ENCODE peak calls at places on chromosomes 16 and 17, in seven cellular contexts. U is ovary, Q is Kasumi-1, M is neural progenitor cell, C is iPS-NIHi11, H is kidney glomerular epithelial cell, R is nucleus accumbens. T is an unnamed sample.
A peak's percentile ranks its signal among the peaks of the same experiment; 100 is the strongest.

GRCh38 chr17:16477255-16477654 is 14.7 kb downstream of the LRRC75A start:
- DNase-seq in R (no peak), C (peak; percentile 51), Q (no peak), H (peak; percentile 82), M (no peak), U (peak; percentile 67), T (no peak)

GRCh38 chr17:27463235-27463677 is 7.0 kb downstream of the KSR1 start:
- DNase-seq in M (no peak), R (no peak), Q (no peak), C (no peak), H (peak; percentile 17), U (no peak), T (no peak)

GRCh38 chr17:80260791-80261158 is at the start of gene RNF213:
- DNase-seq in M (peak; percentile 79), R (no peak), H (no peak), U (peak; percentile 45), C (peak; percentile 91), Q (no peak), T (peak; percentile 64)

GRCh38 chr17:32157225-32157624 is 14.9 kb downstream of the RHOT1 start:
- DNase-seq in R (no peak), Q (no peak), C (no peak), M (no peak), U (no peak), H (no peak), T (no peak)

GRCh38 chr16:9820481-9821246 is 361.6 kb downstream of the GRIN2A start:
- DNase-seq in C (peak; percentile 68), R (no peak), M (peak; percentile 90), U (no peak), H (no peak), Q (no peak), T (peak; percentile 95)

GRCh38 chr17:82283208-82283749 is 9.8 kb upstream of the CSNK1D start:
- DNase-seq in H (peak; percentile 71), M (no peak), C (no peak), R (no peak), Q (no peak), U (no peak), T (no peak)

GRCh38 chr16:55682086-55682485 is 26.3 kb downstream of the SLC6A2 start:
- DNase-seq in C (no peak), M (no peak), Q (no peak), H (no peak), U (no peak), R (no peak), T (no peak)

GRCh38 chr17:42475853-42476252 is 17.2 kb downstream of the ATP6V0A1 start:
- DNase-seq in R (no peak), Q (no peak), C (no peak), H (no peak), U (no peak), M (no peak), T (no peak)

GRCh38 chr16:27106305-27106704 is 39.6 kb downstream of the C16orf82 start:
- DNase-seq in M (no peak), U (no peak), R (no peak), H (no peak), C (no peak), Q (no peak), T (no peak)

GRCh38 chr17:17171991-17172939 is 33.9 kb downstream of the PLD6 start:
- DNase-seq in Q (no peak), H (no peak), C (no peak), U (no peak), R (no peak), M (no peak), T (peak; percentile 29)

GRCh38 chr17:80463784-80464400 is 12.5 kb downstream of the NPTX1 start:
- DNase-seq in U (no peak), R (no peak), Q (no peak), M (no peak), C (no peak), H (no peak), T (no peak)

GRCh38 chr16:4115209-4115940 is 867 bp downstream of the ADCY9 start:
- DNase-seq in R (no peak), U (peak; percentile 44), H (peak; percentile 17), C (peak; percentile 86), M (peak; percentile 84), Q (peak; percentile 14), T (peak; percentile 71)

GRCh38 chr16:192686-193085 is 12.4 kb downstream of the HBQ1 start:
- DNase-seq in H (no peak), R (no peak), Q (no peak), U (no peak), C (no peak), M (no peak), T (no peak)

GRCh38 chr16:3718019-3718391 is 681 bp upstream of the TRAP1 start:
- DNase-seq in R (no peak), C (no peak), H (no peak), Q (no peak), M (no peak), U (no peak), T (no peak)

GRCh38 chr16:85196976-85197375 is 84.7 kb upstream of the CIBAR2 start:
- DNase-seq in R (no peak), U (no peak), C (no peak), H (no peak), Q (no peak), M (no peak), T (no peak)

GRCh38 chr16:11079657-11080187 is 135.4 kb downstream of the CLEC16A start:
- DNase-seq in M (no peak), U (no peak), H (peak; percentile 69), C (no peak), Q (no peak), R (no peak), T (no peak)

GRCh38 chr16:714079-714478 is 839 bp upstream of the METRN start:
- DNase-seq in U (no peak), H (no peak), C (no peak), R (no peak), M (no peak), Q (no peak), T (no peak)

GRCh38 chr17:17719966-17720543 is 38.8 kb downstream of the RAI1 start:
- DNase-seq in Q (no peak), R (no peak), C (no peak), M (no peak), H (no peak), U (no peak), T (no peak)

GRCh38 chr17:81127526-81128177 is 37.7 kb upstream of the PVALEF start:
- DNase-seq in U (no peak), H (no peak), M (no peak), Q (no peak), R (no peak), C (no peak), T (no peak)

GRCh38 chr16:51175081-51175480 is 24.0 kb upstream of the SALL1 start:
- DNase-seq in Q (no peak), R (no peak), C (no peak), H (peak; percentile 28), U (no peak), M (no peak), T (no peak)

GRCh38 chr17:50429793-50430192 is 3.8 kb downstream of the ACSF2 start:
- DNase-seq in U (no peak), Q (no peak), C (no peak), M (no peak), H (no peak), R (no peak), T (no peak)

GRCh38 chr17:28204244-28204643 is 114.8 kb upstream of the TMEM97 start:
- DNase-seq in M (no peak), U (no peak), C (no peak), R (no peak), Q (no peak), H (no peak), T (no peak)

GRCh38 chr16:14564323-14564722 is 65.7 kb downstream of the PARN start:
- DNase-seq in M (no peak), R (no peak), H (no peak), C (no peak), U (no peak), Q (no peak), T (peak; percentile 8)

GRCh38 chr16:80540516-80541305 is at the start of gene DYNLRB2:
- DNase-seq in M (peak; percentile 94), Q (peak; percentile 84), H (peak; percentile 89), C (peak; percentile 95), R (peak; percentile 85), U (peak; percentile 93), T (peak; percentile 94)

GRCh38 chr17:41523787-41524186 is 4.3 kb downstream of the KRT19 start:
- DNase-seq in H (no peak), U (no peak), M (no peak), Q (no peak), R (no peak), C (no peak), T (no peak)

GRCh38 chr16:57800213-57801097 is 1.8 kb downstream of the KIFC3 start:
- DNase-seq in C (no peak), H (no peak), R (no peak), Q (peak; percentile 37), M (no peak), U (no peak), T (no peak)

GRCh38 chr16:56637814-56638750 is at the start of gene MT1A:
- DNase-seq in Q (no peak), R (peak; percentile 44), U (peak; percentile 33), C (peak; percentile 77), M (peak; percentile 80), H (no peak), T (peak; percentile 79)

GRCh38 chr17:38925263-38925995 is at the start of gene LASP1NB:
- DNase-seq in R (peak; percentile 69), U (peak; percentile 80), Q (no peak), C (peak; percentile 80), H (no peak), M (peak; percentile 63), T (peak; percentile 85)

GRCh38 chr17:37770631-37771518 is 26.0 kb upstream of the HNF1B start:
- DNase-seq in Q (peak; percentile 55), U (no peak), H (peak; percentile 60), R (no peak), M (peak; percentile 73), C (peak; percentile 72), T (peak; percentile 85)

GRCh38 chr16:31072540-31073072 is 1.4 kb downstream of the ZNF668 start:
- DNase-seq in U (no peak), Q (peak; percentile 29), R (no peak), M (peak; percentile 39), C (no peak), H (peak; percentile 38), T (peak; percentile 30)

GRCh38 chr16:66107661-66108060 is 258.8 kb upstream of the CDH5 start:
- DNase-seq in U (no peak), C (no peak), Q (no peak), M (no peak), H (no peak), R (no peak), T (no peak)

GRCh38 chr16:89373355-89374110 is 116.8 kb downstream of the ANKRD11 start:
- DNase-seq in C (no peak), Q (no peak), M (no peak), H (peak; percentile 83), R (no peak), U (peak; percentile 59), T (no peak)

GRCh38 chr16:74309789-74310781 is 13.5 kb downstream of the PSMD7 start:
- DNase-seq in H (peak; percentile 38), Q (peak; percentile 62), U (no peak), C (peak; percentile 59), R (no peak), M (peak; percentile 64), T (peak; percentile 76)

T was measured in GM23338.